ENCODE peak calls at places on chromosomes 16 and 17, in nine cellular contexts. U, D, P, A, H, V, I, T and R are unnamed samples.

GRCh38 chr16:67459858-67460144 is 21.2 kb downstream of the ATP6V0D1 start:
- DNase-seq in P (no peak), A (no peak), T (no peak), H (no peak), U (no peak), V (no peak), I (no peak), D (no peak), R (no peak)

GRCh38 chr16:85912271-85912974 is 13.5 kb downstream of the IRF8 start:
- DNase-seq in A (no peak), D (no peak), H (peak; percentile 64), P (peak; percentile 58), U (no peak), T (peak; percentile 43), I (peak; percentile 29), V (peak; percentile 64), R (no peak)

GRCh38 chr16:85033153-85033552 is 5.6 kb downstream of the KIAA0513 start:
- DNase-seq in D (no peak), U (no peak), P (no peak), I (no peak), T (no peak), H (no peak), A (no peak), V (no peak), R (no peak)

GRCh38 chr17:19717411-19717908 is 1.1 kb upstream of the SLC47A2 start:
- DNase-seq in T (no peak), V (no peak), U (peak; percentile 52), H (no peak), I (no peak), D (no peak), P (no peak), A (no peak), R (no peak)

GRCh38 chr17:50986989-50987660 is 121.0 kb upstream of the TOB1 start:
- DNase-seq in V (no peak), P (no peak), D (no peak), T (no peak), I (no peak), U (no peak), A (no peak), H (no peak), R (no peak)

GRCh38 chr16:48444574-48444973 is 59.4 kb upstream of the SIAH1 start:
- DNase-seq in H (peak; percentile 37), U (peak; percentile 41), I (no peak), A (no peak), P (no peak), V (peak; percentile 34), D (no peak), T (no peak), R (peak; percentile 79)

GRCh38 chr17:83109793-83110645 is 30.6 kb downstream of the METRNL start:
- DNase-seq in H (peak; percentile 95), D (peak; percentile 81), I (peak; percentile 91), U (peak; percentile 94), T (peak; percentile 87), P (peak; percentile 94), V (peak; percentile 77), A (peak; percentile 98), R (peak; percentile 93)

GRCh38 chr17:74282587-74283370 is 8.7 kb downstream of the DNAI2 start:
- DNase-seq in I (no peak), P (no peak), U (no peak), T (no peak), V (no peak), H (peak; percentile 72), A (no peak), D (no peak), R (peak; percentile 65)

GRCh38 chr16:88706288-88706964 is at the start of the genes CTU2 and RNF166:
- DNase-seq in I (peak; percentile 92), P (peak; percentile 91), A (peak; percentile 39), V (peak; percentile 91), D (peak; percentile 87), T (peak; percentile 93), U (peak; percentile 93), H (peak; percentile 91), R (peak; percentile 92)

GRCh38 chr17:65356524-65356923 is 204.9 kb downstream of the AXIN2 start:
- DNase-seq in T (no peak), D (no peak), I (no peak), H (no peak), A (no peak), P (no peak), U (no peak), V (no peak), R (no peak)

GRCh38 chr17:46772879-46773620 is 45.4 kb downstream of the WNT3 start:
- DNase-seq in V (no peak), H (no peak), U (no peak), D (no peak), A (no peak), T (no peak), I (no peak), P (no peak), R (no peak)

GRCh38 chr17:73292031-73292531 is 19.7 kb downstream of the CDC42EP4 start:
- DNase-seq in P (no peak), H (peak; percentile 70), I (peak; percentile 66), U (peak; percentile 55), A (peak; percentile 70), D (no peak), T (no peak), V (no peak), R (no peak)

GRCh38 chr16:3009568-3010390 is 2.9 kb upstream of the CLDN9 start:
- DNase-seq in D (peak; percentile 79), A (no peak), V (no peak), H (no peak), I (peak; percentile 84), T (peak; percentile 49), P (no peak), U (peak; percentile 98), R (peak; percentile 65)

GRCh38 chr17:12982224-12982623 is 35.6 kb downstream of the ELAC2 start:
- DNase-seq in A (no peak), V (no peak), D (no peak), U (no peak), T (no peak), H (no peak), P (no peak), I (no peak), R (no peak)

GRCh38 chr17:13306310-13306962 is 288.6 kb upstream of the ELAC2 start:
- DNase-seq in V (no peak), U (no peak), T (no peak), P (peak; percentile 56), I (peak; percentile 43), H (peak; percentile 47), D (peak; percentile 40), A (no peak), R (peak; percentile 70)

GRCh38 chr17:55462711-55463110 is 41.1 kb upstream of the MMD start:
- DNase-seq in D (no peak), I (no peak), H (no peak), U (no peak), T (no peak), V (no peak), P (no peak), A (no peak), R (no peak)

GRCh38 chr17:2395258-2396170 is 5.3 kb downstream of the MNT start:
- DNase-seq in V (no peak), D (no peak), T (no peak), P (no peak), U (no peak), H (peak; percentile 42), A (no peak), I (peak; percentile 37), R (no peak)

GRCh38 chr16:78528265-78528664 is 428.8 kb downstream of the WWOX start:
- DNase-seq in I (no peak), A (no peak), H (no peak), V (no peak), T (no peak), U (no peak), D (no peak), P (no peak), R (peak; percentile 55)

DNA sequence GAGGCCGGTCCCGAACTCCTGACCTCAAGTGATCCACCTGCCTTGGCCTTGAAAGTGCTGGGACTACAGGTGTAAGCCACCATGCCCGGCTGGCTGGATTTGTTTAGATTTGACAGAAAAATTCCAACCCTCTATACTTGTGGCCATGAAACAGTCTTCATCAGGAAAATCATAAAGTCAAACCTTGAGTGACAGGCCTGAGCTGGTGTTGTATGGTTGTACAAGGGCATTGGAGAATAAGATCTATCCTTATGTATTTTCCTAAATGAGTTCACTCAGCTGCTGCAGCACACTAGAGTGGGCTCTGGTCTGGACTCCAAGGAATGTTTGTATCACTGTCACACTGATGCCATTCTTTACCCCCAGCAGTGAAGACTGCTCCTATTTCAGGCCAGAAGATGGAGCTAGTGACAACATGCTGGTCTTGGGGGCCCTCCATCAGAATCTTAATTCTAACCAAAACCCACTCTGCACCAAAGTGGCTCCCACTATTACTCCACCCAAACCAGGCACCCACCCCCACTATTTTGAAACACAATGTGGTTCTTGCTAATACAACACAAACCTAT is 27.4 kb downstream of the SNX11 start:
- DNase-seq in D (no peak), P (peak; percentile 49), H (no peak), V (no peak), A (no peak), I (no peak), U (no peak), T (no peak), R (no peak)
- TF ChIP-seq CTCF in D (no peak), P (peak; percentile 70), H (no peak), V (no peak), A (no peak), I (no peak), U (no peak), T (no peak), R (no peak)

DNA sequence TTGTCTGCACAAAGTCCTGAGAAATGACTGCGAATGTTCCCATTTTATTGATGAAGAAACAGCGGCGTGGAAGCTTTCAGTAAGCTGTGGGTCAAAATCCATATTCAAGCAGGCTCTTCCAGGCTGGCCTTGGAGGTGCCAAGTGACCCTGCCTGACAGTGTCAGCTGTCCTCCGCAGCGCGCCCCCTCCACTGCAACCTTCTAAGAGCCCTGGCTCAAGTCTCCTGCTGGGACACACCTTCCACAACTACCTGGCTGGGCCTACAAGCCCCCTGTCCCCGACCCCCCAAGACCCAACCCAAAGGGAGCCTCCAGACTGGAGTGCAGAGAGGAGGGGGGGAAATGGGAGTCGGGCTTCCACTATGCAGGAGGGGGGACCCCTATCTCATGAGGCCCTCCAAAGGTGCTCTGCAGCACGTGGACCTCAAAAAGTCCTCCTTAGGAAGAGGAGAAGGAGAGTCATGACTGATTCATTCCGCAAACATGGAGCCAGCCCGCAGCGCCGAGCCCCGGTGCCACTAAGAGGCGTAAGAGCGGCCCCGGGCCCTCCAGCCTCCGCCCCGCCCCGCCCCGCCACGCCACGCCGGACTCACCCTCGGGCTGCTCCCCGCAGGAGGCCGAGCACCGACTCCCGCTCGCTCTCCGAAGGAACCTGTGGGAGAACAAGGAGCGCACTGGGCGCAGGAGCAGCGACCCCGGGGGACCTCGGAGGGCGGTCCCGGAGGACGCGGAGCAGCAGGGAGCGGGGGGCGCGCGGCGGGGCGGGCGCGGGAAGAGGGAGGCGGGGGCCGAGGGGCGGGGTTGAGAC is 574 bp downstream of the MPP3 start:
- DNase-seq in A (no peak), P (peak; percentile 14), I (peak; percentile 63), T (peak; percentile 62), H (peak; percentile 57), V (peak; percentile 40), U (peak; percentile 57), D (peak; percentile 47), R (peak; percentile 85)
- H3K27ac ChIP-seq in A (peak overlapping the region; percentile 64), P (peak overlapping the region; percentile 68), I (peak overlapping the region; percentile 72), T (peak overlapping the region; percentile 57), H (peak overlapping the region; percentile 59), V (no peak overlapping the region), U (peak overlapping the region; percentile 30), D (peak overlapping the region; percentile 77), R (peak overlapping the region; percentile 70)

GRCh38 chr16:15704545-15704987 is 54.5 kb downstream of the NDE1 start:
- DNase-seq in T (peak; percentile 78), I (peak; percentile 78), A (peak; percentile 19), P (peak; percentile 64), U (peak; percentile 64), H (peak; percentile 87), D (peak; percentile 38), V (peak; percentile 83), R (peak; percentile 58)
- TF ChIP-seq CTCF in T (peak; percentile 78), I (peak; percentile 67), A (peak; percentile 71), P (peak; percentile 86), U (peak; percentile 82), H (peak; percentile 74), D (peak; percentile 74), V (peak; percentile 65), R (peak; percentile 71)

GRCh38 chr17:81417879-81418709 is 22.8 kb downstream of the BAHCC1 start:
- DNase-seq in P (no peak), A (no peak), V (peak; percentile 61), D (peak; percentile 72), U (no peak), H (no peak), T (no peak), I (peak; percentile 75), R (no peak)
- H3K27ac ChIP-seq in P (peak overlapping the region; percentile 98), A (peak overlapping the region; percentile 99), V (peak overlapping the region; percentile 47), D (peak overlapping the region; percentile 2), U (no peak overlapping the region), H (peak overlapping the region; percentile 93), T (peak overlapping the region; percentile 41), I (peak overlapping the region; percentile 89), R (peak overlapping the region; percentile 95)